ENCODE peak calls at places on chromosomes 7 and 10, in five cellular contexts. One of them, this sample, is unnamed.
A peak's percentile ranks its signal among the peaks of the same experiment; 100 is the strongest.

GRCh38 chr7:19118896-19119301 is 1.5 kb upstream of the TWIST1 start:
- DNase-seq in AML-193: no peak
- DNase-seq in right cardiac atrium: peak; percentile 43
- DNase-seq in SHP77: no peak
- DNase-seq in naive thymus-derived CD8-positive, alpha-beta T cell: no peak
- DNase-seq in this sample: no peak

GRCh38 chr7:111987115-111987826 is 218.9 kb downstream of the DOCK4 start:
- DNase-seq in AML-193: peak; percentile 83
- DNase-seq in SHP77: no peak
- DNase-seq in naive thymus-derived CD8-positive, alpha-beta T cell: no peak
- DNase-seq in right cardiac atrium: no peak
- DNase-seq in this sample: no peak

GRCh38 chr7:46832136-46832535 is 749.8 kb downstream of the TNS3 start:
- DNase-seq in naive thymus-derived CD8-positive, alpha-beta T cell: no peak
- DNase-seq in right cardiac atrium: no peak
- DNase-seq in AML-193: no peak
- DNase-seq in SHP77: no peak
- DNase-seq in this sample: no peak

GRCh38 chr10:51103818-51104217 is 29.5 kb downstream of the PRKG1 start:
- DNase-seq in SHP77: no peak
- DNase-seq in right cardiac atrium: no peak
- DNase-seq in AML-193: no peak
- DNase-seq in naive thymus-derived CD8-positive, alpha-beta T cell: no peak
- DNase-seq in this sample: no peak

GRCh38 chr7:24936121-24936824 is 43.7 kb downstream of the OSBPL3 start:
- DNase-seq in AML-193: no peak
- DNase-seq in naive thymus-derived CD8-positive, alpha-beta T cell: no peak
- DNase-seq in right cardiac atrium: no peak
- DNase-seq in SHP77: no peak
- DNase-seq in this sample: no peak

GRCh38 chr7:98168181-98168903 is 42.9 kb upstream of the BHLHA15 start:
- DNase-seq in AML-193: peak; percentile 21
- DNase-seq in SHP77: peak; percentile 59
- DNase-seq in right cardiac atrium: no peak
- DNase-seq in naive thymus-derived CD8-positive, alpha-beta T cell: peak; percentile 64
- DNase-seq in this sample: peak; percentile 67

GRCh38 chr7:74203157-74203556 is 6.6 kb upstream of the LAT2 start:
- DNase-seq in SHP77: no peak
- DNase-seq in naive thymus-derived CD8-positive, alpha-beta T cell: no peak
- DNase-seq in AML-193: peak; percentile 79
- DNase-seq in right cardiac atrium: no peak
- DNase-seq in this sample: peak; percentile 54

GRCh38 chr7:7639847-7640220 is 718 bp upstream of the UMAD1 start:
- DNase-seq in right cardiac atrium: no peak
- DNase-seq in naive thymus-derived CD8-positive, alpha-beta T cell: peak; percentile 22
- DNase-seq in AML-193: no peak
- DNase-seq in SHP77: no peak
- DNase-seq in this sample: peak; percentile 73

GRCh38 chr7:78055160-78055559 is 256.6 kb downstream of the PHTF2 start:
- DNase-seq in AML-193: no peak
- DNase-seq in right cardiac atrium: no peak
- DNase-seq in naive thymus-derived CD8-positive, alpha-beta T cell: no peak
- DNase-seq in SHP77: no peak
- DNase-seq in this sample: no peak

GRCh38 chr10:15122477-15123030 is 25.4 kb downstream of the RPP38 start:
- DNase-seq in right cardiac atrium: no peak
- DNase-seq in AML-193: no peak
- DNase-seq in naive thymus-derived CD8-positive, alpha-beta T cell: no peak
- DNase-seq in SHP77: no peak
- DNase-seq in this sample: no peak

GRCh38 chr7:107538001-107538400 is 25.7 kb downstream of the COG5 start:
- DNase-seq in naive thymus-derived CD8-positive, alpha-beta T cell: no peak
- DNase-seq in SHP77: no peak
- DNase-seq in right cardiac atrium: no peak
- DNase-seq in AML-193: no peak
- DNase-seq in this sample: no peak

GRCh38 chr10:88062385-88062784 is 199.0 kb downstream of the PTEN start:
- DNase-seq in SHP77: no peak
- DNase-seq in naive thymus-derived CD8-positive, alpha-beta T cell: no peak
- DNase-seq in AML-193: no peak
- DNase-seq in right cardiac atrium: no peak
- DNase-seq in this sample: no peak

GRCh38 chr7:7861211-7861633 is 107.4 kb upstream of the GLCCI1 start:
- DNase-seq in right cardiac atrium: no peak
- DNase-seq in AML-193: no peak
- DNase-seq in naive thymus-derived CD8-positive, alpha-beta T cell: no peak
- DNase-seq in SHP77: peak; percentile 94
- DNase-seq in this sample: no peak

GRCh38 chr10:33937987-33938386 is 603.5 kb upstream of the NRP1 start:
- DNase-seq in right cardiac atrium: no peak
- DNase-seq in naive thymus-derived CD8-positive, alpha-beta T cell: no peak
- DNase-seq in SHP77: no peak
- DNase-seq in AML-193: no peak
- DNase-seq in this sample: no peak

GRCh38 chr10:48905311-48905710 is 34.3 kb downstream of the LRRC18 start:
- DNase-seq in right cardiac atrium: no peak
- DNase-seq in SHP77: no peak
- DNase-seq in AML-193: no peak
- DNase-seq in naive thymus-derived CD8-positive, alpha-beta T cell: no peak
- DNase-seq in this sample: no peak

GRCh38 chr10:120041807-120042545 is 149.4 kb downstream of the SEC23IP start:
- DNase-seq in naive thymus-derived CD8-positive, alpha-beta T cell: no peak
- DNase-seq in right cardiac atrium: no peak
- DNase-seq in SHP77: no peak
- DNase-seq in AML-193: no peak
- DNase-seq in this sample: no peak

GRCh38 chr10:94131885-94132284 is 138.2 kb downstream of the PLCE1 start:
- DNase-seq in right cardiac atrium: no peak
- DNase-seq in naive thymus-derived CD8-positive, alpha-beta T cell: no peak
- DNase-seq in SHP77: no peak
- DNase-seq in AML-193: no peak
- DNase-seq in this sample: no peak

GRCh38 chr10:79453392-79453791 is 8.0 kb upstream of the ZCCHC24 start:
- DNase-seq in naive thymus-derived CD8-positive, alpha-beta T cell: no peak
- DNase-seq in SHP77: no peak
- DNase-seq in AML-193: no peak
- DNase-seq in right cardiac atrium: no peak
- DNase-seq in this sample: no peak

GRCh38 chr7:2031496-2031895 is 201.2 kb downstream of the MAD1L1 start:
- DNase-seq in naive thymus-derived CD8-positive, alpha-beta T cell: no peak
- DNase-seq in right cardiac atrium: peak; percentile 20
- DNase-seq in AML-193: no peak
- DNase-seq in SHP77: no peak
- DNase-seq in this sample: no peak

GRCh38 chr7:155460926-155461613 is 3.1 kb downstream of the EN2 start:
- DNase-seq in AML-193: no peak
- DNase-seq in SHP77: no peak
- DNase-seq in right cardiac atrium: no peak
- DNase-seq in naive thymus-derived CD8-positive, alpha-beta T cell: no peak
- DNase-seq in this sample: no peak

GRCh38 chr7:157497744-157498541 is 161.1 kb downstream of the DNAJB6 start:
- DNase-seq in naive thymus-derived CD8-positive, alpha-beta T cell: no peak
- DNase-seq in AML-193: no peak
- DNase-seq in SHP77: no peak
- DNase-seq in right cardiac atrium: no peak
- DNase-seq in this sample: no peak

GRCh38 chr7:13336227-13336626 is 648.8 kb downstream of the ARL4A start:
- DNase-seq in SHP77: no peak
- DNase-seq in right cardiac atrium: no peak
- DNase-seq in AML-193: no peak
- DNase-seq in naive thymus-derived CD8-positive, alpha-beta T cell: no peak
- DNase-seq in this sample: no peak

GRCh38 chr7:16027396-16027795 is 340.9 kb upstream of the MEOX2 start:
- DNase-seq in right cardiac atrium: no peak
- DNase-seq in AML-193: no peak
- DNase-seq in SHP77: no peak
- DNase-seq in naive thymus-derived CD8-positive, alpha-beta T cell: no peak
- DNase-seq in this sample: no peak

GRCh38 chr7:149729983-149730801 is 43.2 kb downstream of the ZNF467 start:
- DNase-seq in SHP77: no peak
- DNase-seq in right cardiac atrium: peak; percentile 89
- DNase-seq in AML-193: no peak
- DNase-seq in naive thymus-derived CD8-positive, alpha-beta T cell: no peak
- DNase-seq in this sample: no peak

GRCh38 chr7:111096997-111097396 is 6.1 kb downstream of the LRRN3 start:
- DNase-seq in AML-193: no peak
- DNase-seq in right cardiac atrium: no peak
- DNase-seq in naive thymus-derived CD8-positive, alpha-beta T cell: no peak
- DNase-seq in SHP77: no peak
- DNase-seq in this sample: no peak

GRCh38 chr7:123847868-123848267 is 2.9 kb downstream of the HYAL4 start:
- DNase-seq in SHP77: no peak
- DNase-seq in naive thymus-derived CD8-positive, alpha-beta T cell: no peak
- DNase-seq in AML-193: no peak
- DNase-seq in right cardiac atrium: no peak
- DNase-seq in this sample: no peak

GRCh38 chr7:92447239-92448184 is at the start of gene GATAD1:
- DNase-seq in SHP77: peak; percentile 89
- DNase-seq in AML-193: peak; percentile 90
- DNase-seq in right cardiac atrium: peak; percentile 97
- DNase-seq in naive thymus-derived CD8-positive, alpha-beta T cell: peak; percentile 77
- DNase-seq in this sample: peak; percentile 82

GRCh38 chr10:105973252-105973877 is 1191.1 kb downstream of the SORCS1 start:
- DNase-seq in AML-193: no peak
- DNase-seq in naive thymus-derived CD8-positive, alpha-beta T cell: no peak
- DNase-seq in right cardiac atrium: no peak
- DNase-seq in SHP77: peak; percentile 49
- DNase-seq in this sample: no peak

GRCh38 chr7:40760997-40761396 is 626.2 kb downstream of the SUGCT start:
- DNase-seq in naive thymus-derived CD8-positive, alpha-beta T cell: no peak
- DNase-seq in SHP77: no peak
- DNase-seq in right cardiac atrium: no peak
- DNase-seq in AML-193: no peak
- DNase-seq in this sample: no peak

GRCh38 chr7:29322023-29322712 is 127.6 kb downstream of the CHN2 start:
- DNase-seq in right cardiac atrium: no peak
- DNase-seq in SHP77: no peak
- DNase-seq in AML-193: no peak
- DNase-seq in naive thymus-derived CD8-positive, alpha-beta T cell: no peak
- DNase-seq in this sample: no peak

GRCh38 chr10:131902211-131902610 is 1.4 kb downstream of the PPP2R2D start:
- DNase-seq in AML-193: no peak
- DNase-seq in right cardiac atrium: no peak
- DNase-seq in SHP77: no peak
- DNase-seq in naive thymus-derived CD8-positive, alpha-beta T cell: no peak
- DNase-seq in this sample: no peak

GRCh38 chr7:137480824-137481365 is 137.4 kb upstream of the PTN start:
- DNase-seq in AML-193: no peak
- DNase-seq in SHP77: no peak
- DNase-seq in right cardiac atrium: no peak
- DNase-seq in naive thymus-derived CD8-positive, alpha-beta T cell: no peak
- DNase-seq in this sample: no peak

GRCh38 chr10:71746344-71747037 is 26.8 kb downstream of the VSIR start:
- DNase-seq in SHP77: no peak
- DNase-seq in AML-193: peak; percentile 78
- DNase-seq in right cardiac atrium: peak; percentile 85
- DNase-seq in naive thymus-derived CD8-positive, alpha-beta T cell: no peak
- DNase-seq in this sample: no peak

This sample was measured in naive B cell.